ENCODE peak calls at places on chromosomes 2 and 18, in four cellular contexts. L is WTC11, N is H1, T is A549. S is an unnamed sample.

GRCh38 chr2:237816531-237816930 is 18.0 kb downstream of the RBM44 start:
- DNase-seq in L (no peak), N (no peak), T (no peak), S (no peak)

GRCh38 chr2:44233450-44234128 is 41.7 kb upstream of the SLC3A1 start:
- DNase-seq in L (no peak), N (no peak), T (peak; percentile 83), S (peak; percentile 82)

GRCh38 chr2:152585830-152586484 is 131.3 kb downstream of the PRPF40A start:
- DNase-seq in L (no peak), N (no peak), T (peak; percentile 19), S (peak; percentile 69)

GRCh38 chr18:62723666-62724281 is 8.4 kb downstream of the PHLPP1 start:
- DNase-seq in L (no peak), N (no peak), T (no peak), S (no peak)

GRCh38 chr2:101967826-101968498 is 23.8 kb upstream of the IL1R2 start:
- DNase-seq in L (no peak), N (no peak), T (no peak), S (no peak)

GRCh38 chr2:105138643-105139042 is 100.8 kb downstream of the MRPS9 start:
- DNase-seq in L (no peak), N (no peak), T (no peak), S (no peak)

GRCh38 chr2:173175222-173175621 is 99.6 kb downstream of the MAP3K20 start:
- DNase-seq in L (no peak), N (no peak), T (peak; percentile 68), S (no peak)

GRCh38 chr18:79275992-79276391 is 119.7 kb upstream of the NFATC1 start:
- DNase-seq in L (no peak), N (no peak), T (no peak), S (no peak)

GRCh38 chr2:3738454-3738853 is 35.1 kb downstream of the DCDC2C start:
- DNase-seq in L (no peak), N (no peak), T (peak; percentile 63), S (no peak)

GRCh38 chr2:217773539-217773938 is 229.3 kb downstream of the TNS1 start:
- DNase-seq in L (no peak), N (no peak), T (no peak), S (no peak)

GRCh38 chr2:231614559-231615057 is 21.9 kb downstream of the TEX44 start:
- DNase-seq in L (no peak), N (no peak), T (no peak), S (no peak)

GRCh38 chr2:209619782-209620181 is 151.8 kb upstream of the UNC80 start:
- DNase-seq in L (no peak), N (no peak), T (no peak), S (peak; percentile 12)

GRCh38 chr2:15808221-15808574 is 132.2 kb upstream of the MYCN start:
- DNase-seq in L (peak; percentile 54), N (no peak), T (no peak), S (no peak)

GRCh38 chr2:24886640-24887324 is 33.3 kb downstream of the ADCY3 start:
- DNase-seq in L (no peak), N (no peak), T (no peak), S (peak; percentile 85)

GRCh38 chr18:78477840-78478239 is 501.8 kb upstream of the SALL3 start:
- DNase-seq in L (no peak), N (no peak), T (no peak), S (no peak)

GRCh38 chr18:48068916-48069445 is 138.5 kb upstream of the SMAD2 start:
- DNase-seq in L (no peak), N (no peak), T (no peak), S (no peak)

GRCh38 chr2:20490300-20491181 is 43.7 kb downstream of the RHOB start:
- DNase-seq in L (no peak), N (no peak), T (peak; percentile 9), S (no peak)

GRCh38 chr2:127626175-127626574 is 19.8 kb upstream of the GPR17 start:
- DNase-seq in L (no peak), N (no peak), T (no peak), S (no peak)

GRCh38 chr2:200705305-200705985 is 106.3 kb upstream of the BZW1 start:
- DNase-seq in L (peak; percentile 58), N (peak; percentile 31), T (peak; percentile 30), S (no peak)

GRCh38 chr2:230865324-230865765 is 603 bp downstream of the ITM2C start:
- DNase-seq in L (peak; percentile 57), N (no peak), T (no peak), S (no peak)

GRCh38 chr2:192151848-192152247 is 42.9 kb downstream of the TMEFF2 start:
- DNase-seq in L (no peak), N (no peak), T (no peak), S (no peak)

GRCh38 chr18:75376004-75376403 is 51.5 kb downstream of the SMIM21 start:
- DNase-seq in L (no peak), N (no peak), T (peak; percentile 58), S (no peak)

GRCh38 chr2:113407446-113408099 is 29.9 kb upstream of the ZNG1B start:
- DNase-seq in L (no peak), N (no peak), T (peak; percentile 62), S (no peak)

GRCh38 chr2:199842631-199843030 is 8.4 kb downstream of the FTCDNL1 start:
- DNase-seq in L (no peak), N (no peak), T (no peak), S (no peak)

GRCh38 chr2:23386422-23387220 is 1.6 kb downstream of the KLHL29 start:
- DNase-seq in L (peak; percentile 45), N (no peak), T (peak; percentile 24), S (peak; percentile 24)

GRCh38 chr2:1588051-1588993 is 156.0 kb downstream of the PXDN start:
- DNase-seq in L (no peak), N (no peak), T (no peak), S (no peak)

GRCh38 chr2:127046579-127046978 is 60.4 kb downstream of the BIN1 start:
- DNase-seq in L (no peak), N (no peak), T (no peak), S (no peak)

GRCh38 chr18:48680871-48681270 is 142.0 kb downstream of the CTIF start:
- DNase-seq in L (no peak), N (no peak), T (no peak), S (peak; percentile 96)

GRCh38 chr2:128196026-128196822 is 105.2 kb downstream of the UGGT1 start:
- DNase-seq in L (no peak), N (peak; percentile 9), T (no peak), S (peak; percentile 70)

GRCh38 chr2:190835303-190835930 is 45.2 kb upstream of the GLS start:
- DNase-seq in L (no peak), N (no peak), T (peak; percentile 56), S (peak; percentile 75)

GRCh38 chr2:182522930-182523541 is 96.2 kb upstream of the PDE1A start:
- DNase-seq in L (no peak), N (no peak), T (no peak), S (no peak)

GRCh38 chr2:171523969-171524401 is 1.7 kb downstream of the CYBRD1 start:
- DNase-seq in L (no peak), N (no peak), T (peak; percentile 39), S (no peak)

GRCh38 chr2:193985272-193985671 is 1671.8 kb upstream of the SLC39A10 start:
- DNase-seq in L (no peak), N (no peak), T (no peak), S (no peak)

GRCh38 chr2:28030600-28030999 is 140.1 kb downstream of the BABAM2 start:
- DNase-seq in L (no peak), N (no peak), T (no peak), S (peak; percentile 41)

GRCh38 chr2:96839288-96839874 is 4.4 kb downstream of the ANKRD23 start:
- DNase-seq in L (no peak), N (no peak), T (no peak), S (no peak)
- TF ChIP-seq JUN in L (no peak), N (no peak), T (no peak), S (no peak)

DNA sequence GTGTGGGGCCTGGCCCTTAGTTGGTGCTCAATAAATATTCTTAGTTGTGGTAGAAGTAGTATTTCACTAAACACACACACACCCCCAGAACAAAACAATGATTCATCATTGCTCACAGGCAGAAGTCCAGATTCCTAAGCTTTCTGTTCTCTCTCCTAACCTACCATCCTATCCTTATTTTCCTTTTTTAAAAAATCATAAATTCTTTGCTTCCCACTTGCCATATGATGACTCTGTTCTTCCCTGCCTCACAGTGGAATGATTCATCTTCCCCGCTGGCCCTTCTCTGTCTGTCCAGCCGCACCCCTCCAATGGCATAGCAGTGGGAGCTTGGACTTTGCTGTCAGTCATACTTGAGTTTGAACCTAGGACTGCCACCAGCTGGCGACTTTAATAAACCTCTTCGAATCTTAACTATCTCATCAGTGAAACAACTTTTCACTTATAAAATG is 5.2 kb downstream of the EML6 start:
- DNase-seq in L (no peak), N (no peak), T (peak; percentile 79), S (peak; percentile 24)
- TF ChIP-seq JUN in L (no peak), N (no peak), T (no peak), S (no peak)

GRCh38 chr2:74564222-74564621 is 9.7 kb downstream of the DOK1 start:
- DNase-seq in L (no peak), N (no peak), T (no peak), S (no peak)
- TF ChIP-seq JUN in L (no peak), N (no peak), T (no peak), S (no peak)

GRCh38 chr2:160700415-160700814 is 206.8 kb upstream of the RBMS1 start:
- DNase-seq in L (no peak), N (no peak), T (no peak), S (no peak)

GRCh38 chr2:160701822-160702221 is 208.2 kb upstream of the RBMS1 start:
- DNase-seq in L (no peak), N (no peak), T (no peak), S (no peak)

GRCh38 chr2:160700006-160700405 is 206.4 kb upstream of the RBMS1 start:
- DNase-seq in L (no peak), N (no peak), T (no peak), S (peak; percentile 54)

GRCh38 chr2:160703648-160704585 is 210.3 kb upstream of the RBMS1 start:
- DNase-seq in L (peak; percentile 13), N (no peak), T (no peak), S (no peak)
- TF ChIP-seq JUN in L (no peak), N (no peak), T (no peak), S (no peak)

S was measured in endothelial cell of umbilical vein.